ENCODE peak calls at places on chromosome 16, in four cellular contexts. T, I, C and U are unnamed samples.

GRCh38 chr16:4200781-4201137 is 41.1 kb downstream of the SRL start:
- DNase-seq in T (no peak), I (peak), C (no peak), U (no peak)

GRCh38 chr16:4140652-4141051 is 24.4 kb upstream of the ADCY9 start:
- DNase-seq in T (no peak), I (peak), C (no peak), U (no peak)

GRCh38 chr16:8936421-8936820 is 27.3 kb downstream of the USP7 start:
- DNase-seq in T (peak), I (no peak), C (no peak), U (no peak)

GRCh38 chr16:86222965-86223551 is 287.3 kb upstream of the FOXF1 start:
- DNase-seq in T (no peak), I (peak), C (no peak), U (no peak)

GRCh38 chr16:9090101-9090959 is 1.1 kb upstream of the HAPSTR1 start:
- DNase-seq in T (peak), I (no peak), C (peak), U (peak)

GRCh38 chr16:54287018-54287757 is 601 bp upstream of the IRX3 start:
- DNase-seq in T (no peak), I (peak), C (no peak), U (no peak)

GRCh38 chr16:86761117-86761971 is 183.0 kb downstream of the FOXL1 start:
- DNase-seq in T (peak), I (peak), C (no peak), U (peak)

GRCh38 chr16:73032548-73033270 is 15.2 kb downstream of the ZFHX3 start:
- DNase-seq in T (no peak), I (no peak), C (no peak), U (no peak)

GRCh38 chr16:10972108-10972955 is 28.0 kb downstream of the CLEC16A start:
- DNase-seq in T (no peak), I (no peak), C (no peak), U (no peak)

GRCh38 chr16:50394215-50394802 is 25.5 kb upstream of the BRD7 start:
- DNase-seq in T (no peak), I (no peak), C (no peak), U (no peak)

GRCh38 chr16:1261131-1261917 is 5.5 kb downstream of the TPSD1 start:
- DNase-seq in T (no peak), I (no peak), C (no peak), U (no peak)

GRCh38 chr16:76235426-76235825 is 41.8 kb upstream of the CNTNAP4 start:
- DNase-seq in T (no peak), I (no peak), C (no peak), U (no peak)

GRCh38 chr16:17301593-17302135 is 169.1 kb downstream of the XYLT1 start:
- DNase-seq in T (no peak), I (no peak), C (no peak), U (no peak)

GRCh38 chr16:67718668-67719047 is 458 bp downstream of the GFOD2 start:
- DNase-seq in T (no peak), I (no peak), C (no peak), U (no peak)

GRCh38 chr16:69188716-69189115 is 1.8 kb downstream of the SNTB2 start:
- DNase-seq in T (no peak), I (peak), C (no peak), U (no peak)

GRCh38 chr16:78098087-78098486 is 1.4 kb upstream of the WWOX start:
- DNase-seq in T (no peak), I (no peak), C (no peak), U (no peak)

GRCh38 chr16:1615761-1616160 is 3.6 kb downstream of the CRAMP1 start:
- DNase-seq in T (no peak), I (no peak), C (no peak), U (no peak)

GRCh38 chr16:53094013-53094630 is 39.3 kb downstream of the CHD9 start:
- DNase-seq in T (peak), I (no peak), C (peak), U (peak)